ENCODE peak calls at places on chromosomes 4 and X, in six cellular contexts. K is CD8-positive, alpha-beta memory T cell; A is IMR-90; U is GM23248; H is endothelial cell of umbilical vein; F is ovary. G is an unnamed sample.

GRCh38 chrX:45196701-45197100 is 4.0 kb downstream of the DIPK2B start:
- DNase-seq in U (peak), H (peak), A (peak), K (no peak), F (no peak), G (peak)

GRCh38 chrX:130482871-130483270 is 81.1 kb downstream of the RBMX2 start:
- DNase-seq in A (no peak), F (no peak), U (no peak), H (no peak), K (no peak), G (no peak)

GRCh38 chr4:184649971-184650855 is 675 bp downstream of the PRIMPOL start:
- DNase-seq in F (no peak), A (peak), H (peak), U (peak), K (no peak), G (peak)

GRCh38 chr4:88971536-88971935 is 85.4 kb downstream of the FAM13A start:
- DNase-seq in K (no peak), F (no peak), A (no peak), U (no peak), H (no peak), G (no peak)

GRCh38 chrX:107167163-107167921 is 38.9 kb downstream of the NUP62CL start:
- DNase-seq in H (no peak), F (no peak), U (no peak), A (no peak), K (no peak), G (no peak)

GRCh38 chr4:184459413-184459812 is 14.9 kb downstream of the IRF2 start:
- DNase-seq in A (peak), U (peak), F (no peak), K (no peak), H (no peak), G (peak)

GRCh38 chr4:179307297-179308136 is 1865.3 kb upstream of the AGA start:
- DNase-seq in H (no peak), K (no peak), A (peak), F (no peak), U (peak), G (peak)

GRCh38 chr4:183244506-183244905 is 75.6 kb downstream of the CLDN22 start:
- DNase-seq in A (no peak), F (no peak), U (no peak), H (no peak), K (no peak), G (no peak)

GRCh38 chrX:69080912-69081465 is 84.3 kb downstream of the PJA1 start:
- DNase-seq in U (no peak), H (no peak), A (no peak), K (no peak), F (peak), G (no peak)

GRCh38 chr4:1246111-1246881 is 2.6 kb downstream of the CTBP1 start:
- DNase-seq in U (peak), K (no peak), F (peak), H (no peak), A (no peak), G (no peak)

GRCh38 chrX:31371956-31372355 is 300.1 kb upstream of the FTHL17 start:
- DNase-seq in K (no peak), F (no peak), H (no peak), A (no peak), U (no peak), G (no peak)

GRCh38 chr4:23033796-23034195 is 341.1 kb downstream of the GBA3 start:
- DNase-seq in A (no peak), F (no peak), H (no peak), K (no peak), U (peak), G (peak)

GRCh38 chr4:181030961-181031360 is 1212.2 kb upstream of the TENM3 start:
- DNase-seq in K (no peak), H (no peak), A (peak), F (no peak), U (peak), G (peak)

GRCh38 chr4:89000844-89001360 is 56.1 kb downstream of the FAM13A start:
- DNase-seq in U (peak), A (peak), H (peak), F (no peak), K (no peak), G (peak)

GRCh38 chrX:125628435-125628834 is 308.8 kb downstream of the TEX13C start:
- DNase-seq in H (no peak), K (no peak), A (no peak), F (no peak), U (no peak), G (no peak)

GRCh38 chr4:138555584-138555983 is 313.4 kb upstream of the SLC7A11 start:
- DNase-seq in U (peak), H (no peak), A (no peak), K (no peak), F (no peak), G (no peak)

GRCh38 chr4:111136438-111136837 is 513.6 kb upstream of the PITX2 start:
- DNase-seq in H (peak), A (peak), K (no peak), U (peak), F (no peak), G (peak)

GRCh38 chr4:169251291-169252235 is 19.2 kb downstream of the SH3RF1 start:
- DNase-seq in U (no peak), H (peak), K (no peak), F (no peak), A (no peak), G (peak)

GRCh38 chrX:70592091-70592490 is 147.5 kb downstream of the DLG3 start:
- DNase-seq in A (peak), K (no peak), H (peak), F (no peak), U (peak), G (peak)

GRCh38 chrX:48456628-48457027 is 13.4 kb downstream of the SLC38A5 start:
- DNase-seq in K (no peak), A (no peak), F (no peak), U (no peak), H (no peak), G (no peak)

GRCh38 chrX:38129366-38129765 is 91.3 kb downstream of the SRPX start:
- DNase-seq in K (no peak), H (no peak), U (no peak), F (no peak), A (no peak), G (no peak)

GRCh38 chr4:153936121-153936520 is 147.2 kb upstream of the SFRP2 start:
- DNase-seq in A (no peak), F (no peak), H (no peak), U (no peak), K (no peak), G (no peak)

GRCh38 chr4:153937289-153937688 is 148.4 kb upstream of the SFRP2 start:
- DNase-seq in A (no peak), H (no peak), F (no peak), U (no peak), K (no peak), G (no peak)

GRCh38 chr4:153931804-153932203 is 142.9 kb upstream of the SFRP2 start:
- DNase-seq in K (no peak), F (no peak), U (peak), A (no peak), H (no peak), G (no peak)

GRCh38 chr4:153933851-153934688 is 145.2 kb upstream of the SFRP2 start:
- DNase-seq in K (no peak), A (no peak), H (no peak), U (peak), F (no peak), G (no peak)

DNA sequence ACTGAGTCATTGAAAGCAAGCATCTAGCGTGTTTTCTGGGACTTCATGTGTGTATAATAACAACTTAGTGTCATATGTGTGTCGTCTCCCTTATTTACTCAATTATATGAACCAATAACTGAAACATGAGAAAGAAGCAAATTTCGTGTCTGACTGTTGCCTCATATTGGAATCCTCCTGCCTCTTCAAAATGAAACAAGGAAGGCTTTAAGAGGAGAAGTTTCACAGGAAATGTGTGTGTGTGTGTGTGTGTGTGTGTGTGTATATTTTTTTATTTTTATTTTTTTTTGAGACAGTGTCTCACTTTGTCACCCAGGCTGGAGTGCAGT is 145.8 kb upstream of the SFRP2 start:
- DNase-seq in A (no peak), H (no peak), U (peak), F (no peak), K (no peak), G (no peak)
- H3K27ac ChIP-seq in A (no peak), H (no peak), U (peak), F (no peak), K (no peak), G (no peak)

GRCh38 chrX:13716905-13717304 is 17.5 kb downstream of the TRAPPC2 start:
- DNase-seq in K (peak), H (no peak), F (no peak), U (no peak), A (no peak), G (no peak)

GRCh38 chrX:13719192-13719856 is 15.1 kb downstream of the TRAPPC2 start:
- DNase-seq in K (peak), A (peak), U (no peak), H (no peak), F (no peak), G (no peak)

GRCh38 chrX:13721819-13722527 is 12.4 kb downstream of the TRAPPC2 start:
- DNase-seq in K (no peak), A (peak), H (no peak), U (peak), F (no peak), G (peak)

GRCh38 chrX:13717697-13718483 is 16.5 kb downstream of the TRAPPC2 start:
- DNase-seq in H (no peak), K (no peak), U (peak), F (peak), A (peak), G (peak)

GRCh38 chrX:13721371-13721770 is 13.0 kb downstream of the TRAPPC2 start:
- DNase-seq in K (no peak), A (peak), U (no peak), H (no peak), F (no peak), G (no peak)
- H3K27ac ChIP-seq in K (no peak), A (peak), U (peak), H (no peak), F (peak), G (no peak)

GRCh38 chrX:43706786-43707185 is 50.7 kb downstream of the MAOA start:
- DNase-seq in K (no peak), U (peak), A (no peak), H (no peak), F (no peak), G (no peak)
- H3K27ac ChIP-seq in K (no peak), U (no peak), A (no peak), H (no peak), F (no peak), G (no peak)

GRCh38 chrX:1327651-1328304 is 8.8 kb upstream of the IL3RA start:
- DNase-seq in A (no peak), U (no peak), H (no peak), K (no peak), F (no peak), G (no peak)
- H3K27ac ChIP-seq in A (no peak), U (no peak), H (no peak), K (no peak), F (no peak), G (no peak)

DNA sequence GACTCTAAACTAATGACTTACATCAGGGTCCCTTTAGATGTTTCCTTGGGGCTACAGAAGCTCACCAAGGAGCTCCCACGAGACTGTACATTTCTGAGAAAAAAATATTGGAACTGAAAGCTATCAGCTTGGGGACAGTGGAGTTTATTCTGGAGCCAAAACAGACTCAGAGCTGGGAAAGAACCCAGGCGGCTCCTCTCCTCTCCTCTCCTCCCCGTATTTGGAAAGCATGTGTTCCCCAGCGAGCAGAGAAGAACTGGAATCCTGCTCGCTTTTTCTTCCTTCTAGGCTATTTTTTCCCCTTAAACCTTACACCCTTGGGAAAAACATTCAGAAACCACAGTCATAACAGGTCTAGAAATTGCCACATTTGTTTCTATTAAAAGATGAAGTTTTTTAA is 4.3 kb upstream of the MAP7D3 start:
- DNase-seq in U (peak), K (no peak), F (no peak), H (no peak), A (no peak), G (no peak)
- H3K27ac ChIP-seq in U (no peak), K (no peak), F (peak), H (no peak), A (no peak), G (no peak)

DNA sequence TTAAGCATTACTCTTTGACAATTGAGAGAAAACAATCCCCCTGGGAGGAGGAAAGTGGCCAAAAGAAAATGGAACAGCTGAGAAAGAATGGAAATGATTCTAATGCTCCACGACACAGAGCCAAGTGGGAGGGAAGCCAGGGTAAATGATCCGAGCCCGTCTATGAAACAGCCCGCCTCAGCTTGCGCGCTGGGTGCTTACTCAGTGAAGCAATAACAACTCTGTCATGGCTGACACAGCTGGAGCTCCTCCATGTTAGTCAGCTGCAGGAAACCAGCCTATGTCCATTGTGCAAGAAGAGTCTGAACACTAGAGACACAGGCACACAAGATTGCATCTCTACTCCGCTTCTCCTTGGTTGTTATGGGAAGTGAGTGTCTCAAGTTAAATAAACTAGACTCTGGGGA is 19.3 kb downstream of the NOA1 start:
- DNase-seq in F (peak), A (peak), K (no peak), U (peak), H (peak), G (peak)
- H3K27ac ChIP-seq in F (no peak), A (no peak), K (no peak), U (peak), H (peak), G (peak)

DNA sequence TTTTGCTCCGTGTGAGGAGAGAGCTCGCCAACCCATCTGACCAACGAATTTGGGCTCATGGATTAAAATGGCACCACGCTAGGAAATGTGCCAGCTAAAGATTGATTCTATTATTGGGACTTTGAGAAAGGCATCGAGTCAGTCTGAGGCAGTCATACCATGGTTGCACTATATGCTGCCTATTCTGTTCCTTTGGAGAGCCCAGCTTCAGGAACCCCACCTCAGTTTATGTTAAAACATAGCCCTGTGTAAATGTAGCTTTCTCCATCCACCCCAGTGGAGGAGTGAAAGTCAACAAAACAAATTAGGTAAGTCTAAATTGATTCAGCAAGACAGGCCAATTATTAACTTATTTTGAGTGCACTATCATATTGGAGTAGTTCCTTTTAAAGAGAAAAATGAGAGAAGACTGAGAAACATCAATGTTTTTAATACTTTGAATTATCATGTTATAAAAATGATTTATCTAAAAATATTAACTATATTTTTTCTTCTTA is 24.5 kb upstream of the ADH7 start:
- DNase-seq in H (no peak), F (no peak), A (no peak), K (no peak), U (no peak), G (no peak)
- H3K27ac ChIP-seq in H (no peak), F (no peak), A (no peak), K (no peak), U (no peak), G (no peak)

GRCh38 chr4:38320349-38320707 is 343.7 kb upstream of the KLF3 start:
- DNase-seq in A (no peak), U (no peak), K (no peak), F (no peak), H (no peak), G (no peak)
- H3K27ac ChIP-seq in A (no peak), U (no peak), K (no peak), F (no peak), H (no peak), G (no peak)

GRCh38 chrX:118226060-118226428 is 109.4 kb upstream of the KLHL13 start:
- DNase-seq in F (no peak), A (no peak), K (no peak), H (peak), U (peak), G (peak)
- H3K27ac ChIP-seq in F (no peak), A (no peak), K (no peak), H (peak), U (no peak), G (peak)

GRCh38 chr4:33998204-33998603 is 2246.1 kb downstream of the ARAP2 start:
- DNase-seq in A (no peak), K (no peak), F (no peak), U (no peak), H (no peak), G (no peak)
- H3K27ac ChIP-seq in A (no peak), K (no peak), F (no peak), U (no peak), H (no peak), G (no peak)

G was measured in astrocyte.